ENCODE peak calls at places on chromosomes 3 and 15, in five cellular contexts. One of them, this sample, is unnamed.

GRCh38 chr3:170657312-170657711 is 71.4 kb upstream of the SLC7A14 start:
- DNase-seq in T1000: no peak
- DNase-seq in type B pancreatic cell: no peak
- DNase-seq in GM12864: no peak
- DNase-seq in erythroblast: no peak
- DNase-seq in this sample: no peak

GRCh38 chr15:72818632-72819031 is 35.1 kb upstream of the ADPGK start:
- DNase-seq in T1000: no peak
- DNase-seq in erythroblast: no peak
- DNase-seq in type B pancreatic cell: no peak
- DNase-seq in GM12864: no peak
- DNase-seq in this sample: no peak

GRCh38 chr3:72829701-72830100 is 18.5 kb downstream of the SHQ1 start:
- DNase-seq in GM12864: no peak
- DNase-seq in erythroblast: no peak
- DNase-seq in type B pancreatic cell: no peak
- DNase-seq in T1000: no peak
- DNase-seq in this sample: no peak

GRCh38 chr3:51975857-51976549 is 1.1 kb downstream of the ABHD14A start:
- DNase-seq in T1000: peak
- DNase-seq in type B pancreatic cell: no peak
- DNase-seq in GM12864: no peak
- DNase-seq in erythroblast: peak
- DNase-seq in this sample: peak

GRCh38 chr3:192413461-192413860 is 313.9 kb downstream of the FGF12 start:
- DNase-seq in T1000: no peak
- DNase-seq in GM12864: no peak
- DNase-seq in type B pancreatic cell: no peak
- DNase-seq in erythroblast: no peak
- DNase-seq in this sample: no peak

GRCh38 chr3:112633191-112633590 is 7.8 kb downstream of the CCDC80 start:
- DNase-seq in GM12864: no peak
- DNase-seq in erythroblast: no peak
- DNase-seq in T1000: no peak
- DNase-seq in type B pancreatic cell: no peak
- DNase-seq in this sample: no peak

GRCh38 chr3:18445421-18446066 is 20.4 kb upstream of the SATB1 start:
- DNase-seq in GM12864: no peak
- DNase-seq in type B pancreatic cell: no peak
- DNase-seq in erythroblast: no peak
- DNase-seq in T1000: no peak
- DNase-seq in this sample: no peak

GRCh38 chr3:100463646-100464155 is 28.7 kb upstream of the TMEM45A start:
- DNase-seq in GM12864: no peak
- DNase-seq in erythroblast: no peak
- DNase-seq in T1000: no peak
- DNase-seq in type B pancreatic cell: no peak
- DNase-seq in this sample: no peak

GRCh38 chr3:46297658-46298423 is 55.6 kb downstream of the CCR3 start:
- DNase-seq in type B pancreatic cell: no peak
- DNase-seq in erythroblast: no peak
- DNase-seq in T1000: no peak
- DNase-seq in GM12864: no peak
- DNase-seq in this sample: no peak

GRCh38 chr15:100900136-100900894 is 18.8 kb upstream of the LRRK1 start:
- DNase-seq in T1000: no peak
- DNase-seq in GM12864: no peak
- DNase-seq in erythroblast: no peak
- DNase-seq in type B pancreatic cell: no peak
- DNase-seq in this sample: no peak

GRCh38 chr3:60104045-60104444 is 1054.2 kb upstream of the CFAP20DC start:
- DNase-seq in GM12864: no peak
- DNase-seq in erythroblast: no peak
- DNase-seq in T1000: no peak
- DNase-seq in type B pancreatic cell: no peak
- DNase-seq in this sample: no peak

GRCh38 chr3:62758296-62759066 is 116.7 kb downstream of the CADPS start:
- DNase-seq in type B pancreatic cell: no peak
- DNase-seq in erythroblast: no peak
- DNase-seq in GM12864: no peak
- DNase-seq in T1000: no peak
- DNase-seq in this sample: no peak

GRCh38 chr15:81312790-81313543 is 11.0 kb downstream of the STARD5 start:
- DNase-seq in erythroblast: no peak
- DNase-seq in GM12864: no peak
- DNase-seq in type B pancreatic cell: no peak
- DNase-seq in T1000: peak
- DNase-seq in this sample: peak

GRCh38 chr3:122563717-122564025 is 429 bp downstream of the PARP9 start:
- DNase-seq in GM12864: no peak
- DNase-seq in type B pancreatic cell: no peak
- DNase-seq in T1000: no peak
- DNase-seq in erythroblast: peak
- DNase-seq in this sample: no peak

GRCh38 chr3:160474416-160474838 is 24.8 kb upstream of the TRIM59 start:
- DNase-seq in T1000: no peak
- DNase-seq in GM12864: no peak
- DNase-seq in erythroblast: no peak
- DNase-seq in type B pancreatic cell: no peak
- DNase-seq in this sample: peak

GRCh38 chr3:153215971-153216370 is 53.9 kb downstream of the RAP2B start:
- DNase-seq in T1000: no peak
- DNase-seq in erythroblast: no peak
- DNase-seq in type B pancreatic cell: no peak
- DNase-seq in GM12864: no peak
- DNase-seq in this sample: no peak

GRCh38 chr3:56356820-56357219 is 111.4 kb downstream of the ERC2 start:
- DNase-seq in type B pancreatic cell: no peak
- DNase-seq in erythroblast: no peak
- DNase-seq in GM12864: no peak
- DNase-seq in T1000: no peak
- DNase-seq in this sample: no peak

GRCh38 chr15:58065011-58065444 is 483 bp downstream of the ALDH1A2 start:
- DNase-seq in GM12864: no peak
- DNase-seq in type B pancreatic cell: peak
- DNase-seq in T1000: no peak
- DNase-seq in erythroblast: no peak
- DNase-seq in this sample: no peak

GRCh38 chr3:10855083-10855870 is 39.2 kb downstream of the SLC6A11 start:
- DNase-seq in GM12864: no peak
- DNase-seq in T1000: no peak
- DNase-seq in erythroblast: no peak
- DNase-seq in type B pancreatic cell: no peak
- DNase-seq in this sample: no peak

GRCh38 chr15:43828061-43828657 is 1.4 kb downstream of the WDR76 start:
- DNase-seq in T1000: no peak
- DNase-seq in type B pancreatic cell: no peak
- DNase-seq in erythroblast: peak
- DNase-seq in GM12864: no peak
- DNase-seq in this sample: no peak

GRCh38 chr15:90300988-90301715 is 35.7 kb downstream of the NGRN start:
- DNase-seq in T1000: peak
- DNase-seq in GM12864: peak
- DNase-seq in erythroblast: peak
- DNase-seq in type B pancreatic cell: no peak
- DNase-seq in this sample: no peak

GRCh38 chr15:31275331-31276262 is 51.0 kb upstream of the KLF13 start:
- DNase-seq in erythroblast: no peak
- DNase-seq in type B pancreatic cell: no peak
- DNase-seq in GM12864: no peak
- DNase-seq in T1000: no peak
- DNase-seq in this sample: no peak

GRCh38 chr15:89494006-89494405 is 2.4 kb downstream of the RHCG start:
- DNase-seq in erythroblast: no peak
- DNase-seq in GM12864: no peak
- DNase-seq in type B pancreatic cell: no peak
- DNase-seq in T1000: no peak
- DNase-seq in this sample: no peak

This sample was measured in AG09309.